ENCODE peak calls at places on chromosomes 13 and 19, in four cellular contexts. H is mammary epithelial cell, Z is upper lobe of right lung, G is GM23338. P is an unnamed sample.

GRCh38 chr13:21054313-21054712 is 7.1 kb downstream of the LATS2 start:
- DNase-seq in H (no peak), G (no peak), Z (no peak), P (no peak)

GRCh38 chr13:46665630-46666482 is 112.9 kb downstream of the LRCH1 start:
- DNase-seq in H (no peak), G (no peak), Z (no peak), P (no peak)

GRCh38 chr13:110471833-110472162 is 89.7 kb downstream of the RAB20 start:
- DNase-seq in H (no peak), G (no peak), Z (no peak), P (peak; percentile 68)

GRCh38 chr19:54521022-54521859 is 18.6 kb downstream of the LAIR2 start:
- DNase-seq in H (no peak), G (no peak), Z (no peak), P (no peak)

GRCh38 chr13:32022292-32022691 is 9.3 kb upstream of the FRY start:
- DNase-seq in Z (no peak), H (no peak), G (no peak), P (no peak)

GRCh38 chr19:54179921-54180452 is 7.0 kb upstream of the TMC4 start:
- DNase-seq in Z (no peak), H (peak; percentile 37), G (peak; percentile 98), P (peak; percentile 47)

GRCh38 chr13:32592082-32592481 is 5.8 kb downstream of the PDS5B start:
- DNase-seq in G (no peak), H (no peak), Z (no peak), P (no peak)

GRCh38 chr19:45558399-45558878 is 26.2 kb downstream of the OPA3 start:
- DNase-seq in H (peak; percentile 40), Z (no peak), G (peak; percentile 93), P (peak; percentile 53)

GRCh38 chr19:13748169-13748884 is 16.0 kb upstream of the MRI1 start:
- DNase-seq in H (peak; percentile 24), Z (no peak), G (peak; percentile 43), P (no peak)

GRCh38 chr19:16400911-16401675 is 70.7 kb downstream of the EPS15L1 start:
- DNase-seq in H (no peak), Z (no peak), G (no peak), P (no peak)

GRCh38 chr13:74017301-74018092 is 116.7 kb downstream of the KLF12 start:
- DNase-seq in Z (no peak), H (no peak), G (no peak), P (no peak)

GRCh38 chr19:18167011-18167410 is 6.6 kb upstream of the IFI30 start:
- DNase-seq in G (no peak), Z (no peak), H (no peak), P (no peak)

GRCh38 chr13:104320446-104320845 is 1254.2 kb upstream of the SLC10A2 start:
- DNase-seq in G (no peak), H (no peak), Z (no peak), P (no peak)

GRCh38 chr19:14554382-14554812 is 17.5 kb downstream of the NDUFB7 start:
- DNase-seq in H (peak; percentile 70), Z (no peak), G (peak; percentile 55), P (no peak)

GRCh38 chr13:107512551-107512950 is 702.8 kb downstream of the LIG4 start:
- DNase-seq in H (no peak), G (peak; percentile 55), Z (no peak), P (no peak)

GRCh38 chr13:102141625-102142472 is 260.0 kb downstream of the FGF14 start:
- DNase-seq in Z (no peak), G (peak; percentile 46), H (no peak), P (no peak)

GRCh38 chr19:58054792-58055482 is 4.1 kb upstream of the ZNF135 start:
- DNase-seq in H (no peak), Z (no peak), G (peak; percentile 92), P (no peak)

GRCh38 chr19:2359992-2360875 is at the start of gene TMPRSS9:
- DNase-seq in Z (no peak), G (no peak), H (no peak), P (no peak)
- H3K27me3 ChIP-seq in Z (peaks cover 33% of the 10 kb centered on the region), G (no peaks in the 10 kb centered on the region), H (peaks cover 4% of the 10 kb centered on the region), P (peaks cover 43% of the 10 kb centered on the region)

GRCh38 chr19:29528946-29529645 is 3.3 kb downstream of the VSTM2B start:
- DNase-seq in Z (peak; percentile 36), G (peak; percentile 49), H (peak; percentile 2), P (no peak)

GRCh38 chr19:29529646-29530548 is 4.1 kb downstream of the VSTM2B start:
- DNase-seq in G (peak; percentile 81), H (no peak), Z (peak; percentile 54), P (no peak)

GRCh38 chr19:29526730-29527499 is 1.1 kb downstream of the VSTM2B start:
- DNase-seq in G (peak; percentile 57), Z (peak; percentile 55), H (peak; percentile 5), P (no peak)

GRCh38 chr19:29527500-29528328 is 1.9 kb downstream of the VSTM2B start:
- DNase-seq in H (no peak), G (peak; percentile 43), Z (peak; percentile 46), P (no peak)

GRCh38 chr19:29528350-29528945 is 2.7 kb downstream of the VSTM2B start:
- DNase-seq in Z (peak; percentile 66), H (peak; percentile 55), G (peak; percentile 90), P (no peak)
- H3K27me3 ChIP-seq in Z (peaks cover 95% of the 10 kb centered on the region), H (peaks cover 58% of the 10 kb centered on the region), G (peaks cover 84% of the 10 kb centered on the region), P (peaks cover 99% of the 10 kb centered on the region)

GRCh38 chr13:27139565-27139964 is 32.0 kb downstream of the USP12 start:
- DNase-seq in G (no peak), H (peak; percentile 73), Z (no peak), P (no peak)
- H3K27me3 ChIP-seq in G (no peaks in the 10 kb centered on the region), H (no peaks in the 10 kb centered on the region), Z (no peaks in the 10 kb centered on the region), P (no peaks in the 10 kb centered on the region)

GRCh38 chr13:81194362-81194761 is 853.4 kb upstream of the SPRY2 start:
- DNase-seq in Z (no peak), G (no peak), H (no peak), P (no peak)
- H3K27me3 ChIP-seq in Z (no peaks in the 10 kb centered on the region), G (no peaks in the 10 kb centered on the region), H (no peaks in the 10 kb centered on the region), P (no peaks in the 10 kb centered on the region)

GRCh38 chr13:78598382-78598781 is 5.0 kb downstream of the POU4F1 start:
- DNase-seq in H (no peak), Z (no peak), G (no peak), P (no peak)
- H3K27me3 ChIP-seq in H (peaks cover 87% of the 10 kb centered on the region), Z (peaks cover 94% of the 10 kb centered on the region), G (peaks cover 97% of the 10 kb centered on the region), P (peaks cover 95% of the 10 kb centered on the region)

GRCh38 chr19:5522106-5522505 is 45.6 kb downstream of the TINCR start:
- DNase-seq in H (no peak), G (no peak), Z (no peak), P (no peak)
- H3K27me3 ChIP-seq in H (peaks cover 2% of the 10 kb centered on the region), G (no peaks in the 10 kb centered on the region), Z (peaks cover 10% of the 10 kb centered on the region), P (peaks cover 8% of the 10 kb centered on the region)